ENCODE peak calls at places on chromosomes 5 and 9, in ten cellular contexts. One of them, this sample, is unnamed.

GRCh38 chr5:14732991-14733390 is 68.5 kb downstream of the OTULIN start:
- DNase-seq in DMS 273 treated with DMSO at 0.1 percent for 48 hours: no peak
- DNase-seq in A549: no peak
- DNase-seq in SW 1271: no peak
- DNase-seq in fibroblast of lung: no peak
- DNase-seq in PC-3: no peak
- DNase-seq in HTR-8/SVneo: no peak
- DNase-seq in tibial artery: no peak
- DNase-seq in naive thymus-derived CD8-positive, alpha-beta T cell: no peak
- DNase-seq in ELR: no peak
- DNase-seq in this sample: no peak

GRCh38 chr5:172881691-172882370 is 47.8 kb downstream of the ERGIC1 start:
- DNase-seq in DMS 273 treated with DMSO at 0.1 percent for 48 hours: no peak
- DNase-seq in A549: no peak
- DNase-seq in SW 1271: peak; percentile 39
- DNase-seq in fibroblast of lung: peak; percentile 82
- DNase-seq in PC-3: peak; percentile 68
- DNase-seq in HTR-8/SVneo: no peak
- DNase-seq in tibial artery: peak; percentile 34
- DNase-seq in naive thymus-derived CD8-positive, alpha-beta T cell: no peak
- DNase-seq in ELR: peak; percentile 96
- DNase-seq in this sample: peak; percentile 93

GRCh38 chr5:83925321-83925877 is 204.7 kb upstream of the HAPLN1 start:
- DNase-seq in DMS 273 treated with DMSO at 0.1 percent for 48 hours: no peak
- DNase-seq in A549: no peak
- DNase-seq in SW 1271: peak; percentile 18
- DNase-seq in fibroblast of lung: peak; percentile 99
- DNase-seq in PC-3: peak; percentile 11
- DNase-seq in HTR-8/SVneo: peak; percentile 45
- DNase-seq in tibial artery: no peak
- DNase-seq in naive thymus-derived CD8-positive, alpha-beta T cell: no peak
- DNase-seq in ELR: peak; percentile 85
- DNase-seq in this sample: peak; percentile 56

GRCh38 chr5:16378762-16379161 is 86.8 kb downstream of the ZNF622 start:
- DNase-seq in DMS 273 treated with DMSO at 0.1 percent for 48 hours: no peak
- DNase-seq in A549: no peak
- DNase-seq in SW 1271: no peak
- DNase-seq in fibroblast of lung: no peak
- DNase-seq in PC-3: no peak
- DNase-seq in HTR-8/SVneo: no peak
- DNase-seq in tibial artery: no peak
- DNase-seq in naive thymus-derived CD8-positive, alpha-beta T cell: no peak
- DNase-seq in ELR: no peak
- DNase-seq in this sample: no peak

GRCh38 chr9:94826044-94826443 is 99.5 kb downstream of the AOPEP start:
- DNase-seq in DMS 273 treated with DMSO at 0.1 percent for 48 hours: no peak
- DNase-seq in A549: no peak
- DNase-seq in SW 1271: no peak
- DNase-seq in fibroblast of lung: no peak
- DNase-seq in PC-3: no peak
- DNase-seq in HTR-8/SVneo: no peak
- DNase-seq in tibial artery: no peak
- DNase-seq in naive thymus-derived CD8-positive, alpha-beta T cell: no peak
- DNase-seq in ELR: no peak
- DNase-seq in this sample: no peak

GRCh38 chr9:107548298-107549142 is 59.0 kb upstream of the KLF4 start:
- DNase-seq in DMS 273 treated with DMSO at 0.1 percent for 48 hours: no peak
- DNase-seq in A549: peak; percentile 33
- DNase-seq in SW 1271: no peak
- DNase-seq in fibroblast of lung: peak; percentile 89
- DNase-seq in PC-3: peak; percentile 89
- DNase-seq in HTR-8/SVneo: peak; percentile 53
- DNase-seq in tibial artery: peak; percentile 70
- DNase-seq in naive thymus-derived CD8-positive, alpha-beta T cell: no peak
- DNase-seq in ELR: peak; percentile 93
- DNase-seq in this sample: peak; percentile 81

GRCh38 chr5:142720561-142721275 is 34.8 kb upstream of the FGF1 start:
- DNase-seq in DMS 273 treated with DMSO at 0.1 percent for 48 hours: peak; percentile 48
- DNase-seq in A549: no peak
- DNase-seq in SW 1271: no peak
- DNase-seq in fibroblast of lung: peak; percentile 49
- DNase-seq in PC-3: peak; percentile 79
- DNase-seq in HTR-8/SVneo: no peak
- DNase-seq in tibial artery: no peak
- DNase-seq in naive thymus-derived CD8-positive, alpha-beta T cell: no peak
- DNase-seq in ELR: no peak
- DNase-seq in this sample: no peak

GRCh38 chr9:72509053-72509452 is 12.4 kb upstream of the TMC1 start:
- DNase-seq in DMS 273 treated with DMSO at 0.1 percent for 48 hours: no peak
- DNase-seq in A549: no peak
- DNase-seq in SW 1271: no peak
- DNase-seq in fibroblast of lung: peak; percentile 87
- DNase-seq in PC-3: peak; percentile 48
- DNase-seq in HTR-8/SVneo: no peak
- DNase-seq in tibial artery: no peak
- DNase-seq in naive thymus-derived CD8-positive, alpha-beta T cell: no peak
- DNase-seq in ELR: peak; percentile 50
- DNase-seq in this sample: peak; percentile 34

This sample was measured in mesenchymal stem cell.